ENCODE peak calls at places on chromosomes 4 and X, in six cellular contexts. R is CD8-positive, alpha-beta T cell; Z is H1; N is astrocyte; F is ovary; G is fibroblast of lung. W is an unnamed sample. For H3K4me1, the result is how much of the 10 kb centered on the place peaks cover.

GRCh38 chr4:71614626-71615025 is 169.3 kb downstream of the GC start:
- DNase-seq in R (no peak), Z (no peak), N (no peak), F (no peak), G (no peak), W (no peak)

GRCh38 chrX:113399501-113400192 is 559.0 kb upstream of the AMOT start:
- DNase-seq in R (no peak), Z (no peak), N (peak), F (no peak), G (peak), W (no peak)

GRCh38 chrX:149512225-149512885 is 7.2 kb upstream of the IDS start:
- DNase-seq in R (peak), Z (no peak), N (no peak), F (no peak), G (peak), W (peak)

GRCh38 chrX:39903937-39904336 is 193.8 kb downstream of the BCOR start:
- DNase-seq in R (no peak), Z (no peak), N (peak), F (no peak), G (peak), W (no peak)

GRCh38 chrX:133418588-133418987 is 3.3 kb upstream of the GPC4 start:
- DNase-seq in R (no peak), Z (no peak), N (no peak), F (no peak), G (no peak), W (no peak)

GRCh38 chr4:153451931-153452660 is 14.1 kb upstream of the TMEM131L start:
- DNase-seq in R (no peak), Z (peak), N (no peak), F (no peak), G (no peak), W (no peak)

GRCh38 chr4:42048394-42048793 is 58.1 kb downstream of the SLC30A9 start:
- DNase-seq in R (no peak), Z (no peak), N (peak), F (no peak), G (peak), W (no peak)

GRCh38 chr4:138639018-138639876 is 376.3 kb upstream of the NOCT start:
- DNase-seq in R (no peak), Z (no peak), N (peak), F (no peak), G (peak), W (no peak)

GRCh38 chrX:72408885-72409284 is 103.2 kb upstream of the CITED1 start:
- DNase-seq in R (no peak), Z (no peak), N (no peak), F (no peak), G (no peak), W (no peak)

GRCh38 chr4:77843628-77844027 is 19.0 kb upstream of the MRPL1 start:
- DNase-seq in R (no peak), Z (no peak), N (no peak), F (no peak), G (no peak), W (no peak)

GRCh38 chr4:53695540-53696463 is 104.5 kb upstream of the LNX1 start:
- DNase-seq in R (no peak), Z (no peak), N (no peak), F (no peak), G (no peak), W (no peak)

GRCh38 chr4:16194199-16194598 is 32.1 kb downstream of the TAPT1 start:
- DNase-seq in R (no peak), Z (no peak), N (peak), F (no peak), G (peak), W (no peak)

GRCh38 chr4:152673489-152673888 is 6.3 kb downstream of the TMEM154 start:
- DNase-seq in R (no peak), Z (no peak), N (no peak), F (no peak), G (no peak), W (no peak)

GRCh38 chrX:55007633-55008032 is 7.5 kb downstream of the APEX2 start:
- DNase-seq in R (no peak), Z (no peak), N (peak), F (peak), G (peak), W (peak)

GRCh38 chr4:168293386-168293975 is 25.1 kb downstream of the DDX60 start:
- DNase-seq in R (no peak), Z (no peak), N (no peak), F (no peak), G (no peak), W (no peak)

GRCh38 chr4:55364691-55365346 is 18.8 kb downstream of the SRD5A3 start:
- DNase-seq in R (no peak), Z (no peak), N (no peak), F (no peak), G (no peak), W (peak)

GRCh38 chrX:129359269-129359668 is 164.0 kb downstream of the SMARCA1 start:
- DNase-seq in R (no peak), Z (no peak), N (no peak), F (no peak), G (peak), W (no peak)

GRCh38 chr4:152356428-152357034 is 179.4 kb downstream of the FBXW7 start:
- DNase-seq in R (no peak), Z (no peak), N (peak), F (no peak), G (peak), W (no peak)

GRCh38 chrX:19747672-19748610 is 139.5 kb downstream of the SH3KBP1 start:
- DNase-seq in R (peak), Z (no peak), N (no peak), F (no peak), G (no peak), W (no peak)

GRCh38 chrX:29965634-29966033 is 249.7 kb upstream of the MAGEB2 start:
- DNase-seq in R (no peak), Z (no peak), N (no peak), F (no peak), G (no peak), W (no peak)

GRCh38 chr4:107838138-107838618 is 13.4 kb downstream of the SGMS2 start:
- DNase-seq in R (no peak), Z (no peak), N (no peak), F (no peak), G (no peak), W (no peak)

GRCh38 chr4:118113220-118113619 is 78.9 kb downstream of the NDST3 start:
- DNase-seq in R (no peak), Z (no peak), N (no peak), F (no peak), G (no peak), W (no peak)

DNA sequence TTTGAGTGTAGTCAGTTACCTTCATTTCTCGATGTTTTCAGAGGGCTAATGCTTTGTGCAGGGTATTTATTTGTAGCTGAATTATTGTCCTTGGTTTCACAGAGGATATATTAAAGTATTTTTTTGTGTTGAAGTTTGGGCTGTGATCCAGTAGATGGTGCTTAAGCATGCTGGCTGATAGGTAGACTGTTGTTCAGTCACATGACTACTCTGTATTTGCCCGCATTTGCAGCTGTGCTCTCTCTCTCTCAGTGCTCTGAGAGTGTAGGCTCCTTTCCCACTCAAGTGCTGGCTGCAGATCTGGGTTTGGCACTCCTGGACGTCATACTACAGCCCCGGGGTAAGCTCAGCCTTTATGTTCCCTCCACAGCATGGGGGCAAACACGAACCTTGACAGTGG is 21.7 kb downstream of the RAB40AL start:
- DNase-seq in R (no peak), Z (no peak), N (no peak), F (no peak), G (peak), W (no peak)
- TF ChIP-seq CTCF in R (no peak), Z (no peak), N (no peak), F (no peak), G (no peak), W (no peak)

GRCh38 chr4:121792966-121793365 is 8.2 kb upstream of the EXOSC9 start:
- DNase-seq in R (no peak), Z (no peak), N (no peak), F (no peak), G (no peak), W (no peak)
- H3K27ac ChIP-seq in R (no peak), Z (no peak), N (no peak), F (no peak), G (no peak), W (no peak)

DNA sequence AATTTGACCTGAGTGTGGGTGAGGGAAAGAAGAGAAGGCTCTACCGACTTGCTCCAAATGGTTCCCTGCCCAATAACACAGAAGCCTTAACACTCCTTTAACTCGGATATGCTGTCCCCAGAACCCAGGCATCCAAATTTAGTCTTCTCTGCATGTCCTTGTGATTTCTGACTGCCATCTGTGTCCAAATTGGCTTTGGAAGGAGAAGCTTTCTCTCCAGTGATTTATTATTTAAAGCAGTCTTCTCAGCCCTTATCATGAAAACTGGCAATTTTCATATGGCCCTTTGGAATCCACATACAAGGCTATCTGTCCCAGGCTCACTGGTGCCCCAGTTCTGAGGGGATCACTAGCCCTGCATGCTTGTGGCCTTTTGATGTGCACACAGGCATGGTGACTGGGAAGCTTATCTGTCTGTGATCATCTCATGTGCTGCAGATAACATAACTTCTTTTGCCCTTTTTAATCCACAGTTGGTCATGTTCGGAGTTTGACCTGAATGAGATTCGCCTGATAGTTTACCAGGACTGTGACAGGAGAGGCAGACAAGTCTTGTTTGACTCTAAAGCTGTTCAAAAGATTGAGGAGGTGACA is 56.7 kb downstream of the FNIP2 start:
- DNase-seq in R (no peak), Z (no peak), N (no peak), F (no peak), G (no peak), W (no peak)
- H3K4me1 ChIP-seq in R (under half), Z (under half), N (under half), F (under half), G (under half), W (under half)

DNA sequence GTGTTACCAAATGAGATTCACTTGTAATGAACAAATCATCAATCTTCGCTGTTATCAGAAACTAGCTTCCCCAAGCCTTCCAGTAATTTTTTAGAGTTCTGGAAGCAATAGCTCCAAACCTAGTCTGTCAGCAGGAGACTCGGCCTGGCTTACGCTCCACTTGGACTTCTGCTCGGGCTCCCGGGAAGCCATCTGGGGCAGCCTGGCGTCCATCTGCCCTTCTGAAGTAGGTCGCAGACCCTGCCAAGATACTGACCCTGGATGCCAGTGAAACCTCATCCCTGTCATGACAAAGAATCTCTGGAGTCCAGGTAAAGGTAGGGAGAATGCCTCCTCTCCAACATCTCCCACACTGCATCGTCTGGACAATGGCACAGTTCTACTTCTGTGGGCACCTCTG is 493.8 kb upstream of the ZFP42 start:
- DNase-seq in R (no peak), Z (no peak), N (no peak), F (no peak), G (no peak), W (no peak)
- TF ChIP-seq CTCF in R (no peak), Z (no peak), N (no peak), F (no peak), G (no peak), W (no peak)

GRCh38 chrX:3609800-3610199 is 103.6 kb downstream of the PRKX start:
- DNase-seq in R (no peak), Z (no peak), N (peak), F (no peak), G (peak), W (no peak)
- H3K27ac ChIP-seq in R (no peak), Z (no peak), N (peak), F (no peak), G (no peak), W (no peak)

GRCh38 chr4:1717129-1718094 is 3.7 kb downstream of the TMEM129 start:
- DNase-seq in R (no peak), Z (no peak), N (no peak), F (no peak), G (no peak), W (no peak)
- H3K4me1 ChIP-seq in R (under half), Z (under half), N (under half), F (under half), G (under half), W (under half)

DNA sequence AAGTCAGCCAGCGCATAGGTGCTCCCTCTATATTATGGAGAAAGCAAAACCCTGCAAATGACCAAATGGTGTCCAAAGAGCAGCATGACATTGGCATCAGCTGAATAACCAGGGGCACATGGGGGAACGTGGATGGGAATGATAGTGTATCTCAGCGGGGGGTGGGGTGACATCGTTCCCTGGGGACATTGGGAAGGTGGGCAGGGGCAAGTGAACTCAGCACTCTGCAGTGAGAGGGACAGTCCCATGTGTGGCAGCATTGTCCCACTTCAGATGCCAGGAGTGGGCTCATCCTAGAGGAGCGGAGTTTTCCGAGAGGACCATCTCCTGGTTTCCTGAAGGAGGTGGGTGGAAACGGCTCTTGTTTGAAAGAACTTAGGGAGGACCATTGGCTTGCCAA is 64.8 kb downstream of the NELFA start:
- DNase-seq in R (no peak), Z (no peak), N (no peak), F (no peak), G (no peak), W (no peak)
- TF ChIP-seq CTCF in R (no peak), Z (no peak), N (no peak), F (no peak), G (no peak), W (no peak)

DNA sequence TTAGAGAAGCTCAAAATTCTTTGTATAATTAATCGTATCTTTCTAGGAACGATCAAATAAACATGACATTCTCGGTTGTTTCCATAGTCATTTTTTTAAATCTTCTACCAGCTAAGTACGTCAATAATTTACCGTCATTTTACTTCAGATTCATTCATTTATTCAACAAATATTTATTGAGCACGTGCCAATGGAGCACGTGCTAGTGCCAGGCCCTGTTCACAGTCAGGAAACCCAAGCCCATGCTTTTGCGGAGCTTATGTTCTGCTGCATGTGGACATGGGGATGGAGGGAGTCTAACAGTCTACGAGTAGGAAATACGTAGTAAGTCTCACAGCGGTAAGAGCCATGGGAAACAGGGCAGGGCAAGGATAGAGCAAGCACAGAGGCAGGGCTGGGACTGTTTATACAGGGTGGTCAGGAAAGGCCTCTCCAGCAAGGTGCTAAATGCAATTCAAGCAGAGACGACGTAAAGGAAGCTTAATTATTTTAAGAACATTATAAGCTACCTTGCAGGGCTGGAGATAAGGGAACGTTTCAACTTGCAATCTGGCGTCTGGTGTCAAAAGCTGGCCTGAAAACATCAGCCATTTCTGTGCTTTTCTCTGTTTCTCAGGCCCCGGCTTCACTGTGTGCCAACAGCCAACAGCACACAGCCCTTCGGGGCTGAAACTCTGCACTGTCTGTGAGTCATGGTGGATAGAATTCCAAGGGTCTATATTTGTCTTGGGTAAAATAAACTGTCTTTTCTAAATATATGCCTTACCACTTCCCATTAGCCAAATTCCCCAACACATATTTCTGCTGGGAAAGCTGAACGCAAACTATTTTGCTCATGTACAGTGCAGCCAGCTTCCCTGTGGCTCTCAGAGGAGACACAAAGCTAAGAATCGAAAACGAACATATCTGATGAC is 517.0 kb upstream of the ZFP42 start:
- DNase-seq in R (no peak), Z (no peak), N (peak), F (no peak), G (peak), W (no peak)
- H3K27ac ChIP-seq in R (no peak), Z (no peak), N (peak), F (no peak), G (peak), W (no peak)